ENCODE peak calls at places on chromosomes 12 and 14, in ten cellular contexts. A is activated CD8-positive, alpha-beta T cell treated with anti-CD3 and anti-CD28 coated beads for 36 hours; N is T-helper 17 cell; R is left ventricle myocardium superior; X is pancreas; E is activated naive CD8-positive, alpha-beta T cell treated with anti-CD3 and anti-CD28 coated beads, Interleukin-2, amount 10 ng/mL, durations not matched to agents 7 days and 5 days; O is Right ventricle myocardium superior; H is heart right ventricle; I is A549; Q is GM23338. G is an unnamed sample.

GRCh38 chr12:92938018-92938417 is 8.9 kb upstream of the EEA1 start:
- ATAC-seq in E (no peak), A (no peak), Q (no peak), O (no peak), H (no peak), I (no peak), R (no peak), X (no peak), N (no peak), G (peak; percentile 56)

GRCh38 chr14:58899317-58899713 is 261.6 kb downstream of the DACT1 start:
- ATAC-seq in I (peak; percentile 79), H (no peak), O (peak; percentile 70), R (peak; percentile 84), E (no peak), A (no peak), Q (no peak), N (no peak), X (peak; percentile 56), G (no peak)

GRCh38 chr12:89645434-89645833 is 63.2 kb downstream of the ATP2B1 start:
- ATAC-seq in E (no peak), Q (no peak), O (no peak), N (no peak), H (no peak), A (no peak), I (no peak), R (no peak), X (no peak), G (no peak)

GRCh38 chr12:77060136-77060882 is 5.1 kb downstream of the E2F7 start:
- ATAC-seq in H (no peak), A (no peak), I (no peak), Q (no peak), N (no peak), R (no peak), E (no peak), O (no peak), X (no peak), G (peak; percentile 94)

GRCh38 chr14:41830679-41831078 is 224.0 kb downstream of the LRFN5 start:
- ATAC-seq in R (peak; percentile 38), Q (peak; percentile 66), H (no peak), X (no peak), A (no peak), E (no peak), O (peak; percentile 43), I (no peak), N (no peak), G (no peak)

GRCh38 chr12:102631274-102631673 is 150.9 kb upstream of the IGF1 start:
- ATAC-seq in H (no peak), A (no peak), N (no peak), O (no peak), X (no peak), Q (no peak), I (peak; percentile 77), R (no peak), E (no peak), G (no peak)

GRCh38 chr14:61544448-61545202 is 150.7 kb upstream of the HIF1A start:
- ATAC-seq in H (peak; percentile 16), A (no peak), Q (no peak), R (peak; percentile 77), X (no peak), O (peak; percentile 71), E (no peak), N (no peak), I (no peak), G (no peak)

GRCh38 chr14:75254381-75254821 is 24.2 kb upstream of the FOS start:
- ATAC-seq in E (no peak), O (peak; percentile 27), X (peak; percentile 40), Q (no peak), N (no peak), R (peak; percentile 23), A (no peak), H (no peak), I (no peak), G (no peak)

GRCh38 chr12:124488520-124488919 is 78.9 kb downstream of the NCOR2 start:
- ATAC-seq in N (no peak), R (peak; percentile 20), X (peak; percentile 64), I (no peak), E (no peak), Q (no peak), H (no peak), A (no peak), O (peak; percentile 13), G (no peak)